ENCODE peak calls at places on chromosome 17, in four cellular contexts. I is SK-N-SH, P is WTC11, Z is HepG2. B is an unnamed sample.

GRCh38 chr17:3808701-3809100 is 7.7 kb upstream of the ITGAE start:
- DNase-seq in Z (no peak), P (no peak), I (no peak), B (no peak)

GRCh38 chr17:37110012-37110701 is 161.4 kb downstream of the AATF start:
- DNase-seq in P (no peak), Z (no peak), I (peak), B (no peak)

GRCh38 chr17:38898812-38899348 is 26.5 kb upstream of the LASP1NB start:
- DNase-seq in I (no peak), P (no peak), Z (no peak), B (peak)

GRCh38 chr17:38653679-38654078 is 21.1 kb downstream of the EPOP start:
- DNase-seq in P (no peak), I (no peak), Z (no peak), B (no peak)

GRCh38 chr17:71472809-71473789 is 647.7 kb upstream of the SOX9 start:
- DNase-seq in P (peak), I (peak), Z (peak), B (peak)

GRCh38 chr17:35729405-35729833 is 2.0 kb upstream of the RASL10B start:
- DNase-seq in I (no peak), P (no peak), Z (no peak), B (no peak)

GRCh38 chr17:30379303-30380105 is 777 bp downstream of the CPD start:
- DNase-seq in P (peak), Z (no peak), I (peak), B (peak)

GRCh38 chr17:246851-247421 is 65.5 kb upstream of the DOC2B start:
- DNase-seq in P (peak), I (no peak), Z (no peak), B (no peak)

GRCh38 chr17:21282231-21282630 is 2.3 kb upstream of the MAP2K3 start:
- DNase-seq in Z (no peak), P (no peak), I (no peak), B (no peak)

GRCh38 chr17:12637015-12637414 is 28.7 kb upstream of the MYOCD start:
- DNase-seq in Z (no peak), P (no peak), I (no peak), B (no peak)

GRCh38 chr17:52681486-52681885 is 523.0 kb upstream of the CA10 start:
- DNase-seq in Z (no peak), P (no peak), I (no peak), B (no peak)

GRCh38 chr17:50848691-50849090 is 13.3 kb downstream of the WFIKKN2 start:
- DNase-seq in P (no peak), I (no peak), Z (no peak), B (no peak)

GRCh38 chr17:59010026-59010425 is 96.7 kb downstream of the TRIM37 start:
- DNase-seq in I (no peak), Z (no peak), P (no peak), B (no peak)

GRCh38 chr17:83171661-83172060 is 92.3 kb downstream of the METRNL start:
- DNase-seq in Z (no peak), P (peak), I (peak), B (no peak)

GRCh38 chr17:7067198-7067597 is 12.9 kb downstream of the CLEC10A start:
- DNase-seq in Z (no peak), I (no peak), P (no peak), B (no peak)

DNA sequence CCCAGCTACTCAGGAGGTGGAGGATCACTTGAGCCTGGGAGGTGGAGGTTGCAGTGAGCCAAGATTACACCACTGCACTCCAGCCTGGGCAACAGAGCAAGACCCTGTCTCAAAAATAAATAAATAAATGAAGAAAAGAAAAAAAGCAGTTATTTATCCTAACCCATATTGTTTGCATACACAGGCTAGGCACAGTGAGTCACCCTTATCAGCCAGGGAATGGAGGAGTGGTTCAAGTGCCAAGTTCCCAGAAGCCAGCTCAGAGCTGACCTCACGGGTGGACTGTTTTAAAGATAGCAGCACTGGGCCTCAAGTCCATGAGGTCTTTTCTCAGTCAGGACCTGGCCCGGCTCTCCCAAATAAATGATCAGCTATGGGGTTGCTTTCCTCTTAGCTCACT is 22.7 kb upstream of the MGAT5B start:
- DNase-seq in Z (no peak), P (no peak), I (no peak), B (peak)
- TF ChIP-seq FOXJ3 in Z (no peak), P (no peak), I (no peak), B (no peak)

DNA sequence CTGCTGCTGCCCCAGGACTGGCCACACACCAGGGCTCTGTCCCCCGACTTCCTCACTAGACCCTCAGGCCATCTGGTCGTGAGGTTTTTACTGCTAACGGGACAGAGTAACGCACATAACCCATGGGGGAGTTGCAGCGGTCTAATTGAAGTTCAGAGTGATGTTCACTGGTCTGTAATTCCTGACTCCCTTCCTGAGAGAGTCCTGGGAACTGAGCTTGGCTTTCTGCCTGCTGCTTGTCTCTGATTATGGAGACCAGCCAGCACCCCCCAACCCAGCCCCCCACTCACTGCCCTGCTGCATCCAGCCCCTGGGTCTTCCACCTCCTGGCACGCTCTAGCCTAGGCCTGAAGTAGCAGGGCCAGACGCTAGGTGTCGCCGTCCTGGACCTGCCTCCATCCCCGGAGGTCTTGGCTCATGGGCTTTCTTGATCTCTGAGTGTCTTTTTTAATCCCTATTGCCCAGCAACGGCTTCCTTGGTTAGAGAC is 192.9 kb downstream of the CCDC182 start:
- DNase-seq in P (peak), I (peak), Z (no peak), B (peak)
- TF ChIP-seq FOXJ3 in P (no peak), I (peak), Z (no peak), B (no peak)

GRCh38 chr17:32907583-32907982 is 20.4 kb upstream of the TMEM98 start:
- DNase-seq in I (no peak), P (no peak), Z (no peak), B (no peak)
- TF ChIP-seq FOXJ3 in I (no peak), P (no peak), Z (no peak), B (no peak)

GRCh38 chr17:74276561-74277009 is 2.6 kb downstream of the DNAI2 start:
- DNase-seq in P (no peak), Z (no peak), I (no peak), B (no peak)
- TF ChIP-seq FOXJ3 in P (no peak), Z (no peak), I (no peak), B (no peak)

GRCh38 chr17:74130276-74130675 is 73.2 kb upstream of the RPL38 start:
- DNase-seq in I (peak), P (no peak), Z (no peak), B (no peak)
- TF ChIP-seq FOXJ3 in I (no peak), P (no peak), Z (no peak), B (no peak)

DNA sequence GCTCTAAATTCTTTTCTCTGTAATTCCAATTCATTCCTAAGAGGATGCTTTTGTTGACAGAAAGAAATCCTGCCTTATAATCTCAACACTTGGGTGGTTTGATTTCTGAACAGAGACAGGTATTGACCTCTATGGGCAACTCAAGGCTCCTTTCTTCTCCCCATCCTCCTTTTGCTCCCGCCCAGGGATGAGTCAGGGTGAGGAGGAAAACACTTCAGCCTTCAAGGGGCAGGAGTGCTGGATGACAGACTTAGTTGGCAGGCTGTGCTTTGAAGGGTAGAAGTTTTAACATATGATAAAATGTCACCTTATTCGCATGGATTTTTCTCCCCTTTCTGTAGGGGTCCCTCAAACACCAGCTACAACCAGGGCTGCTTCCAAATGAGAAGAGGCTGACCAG is 16.7 kb upstream of the TOM1L1 start:
- DNase-seq in Z (no peak), I (no peak), P (no peak), B (no peak)
- TF ChIP-seq FOXJ3 in Z (no peak), I (no peak), P (no peak), B (no peak)

GRCh38 chr17:74712756-74713155 is at the start of gene CD300LF:
- DNase-seq in Z (no peak), I (no peak), P (no peak), B (no peak)

GRCh38 chr17:74711058-74711824 is 1.5 kb downstream of the CD300LF start:
- DNase-seq in I (no peak), Z (no peak), P (no peak), B (no peak)

GRCh38 chr17:74715144-74715543 is 2.4 kb upstream of the CD300LF start:
- DNase-seq in Z (peak), I (no peak), P (no peak), B (peak)

GRCh38 chr17:74712301-74712700 is 422 bp downstream of the CD300LF start:
- DNase-seq in P (no peak), I (no peak), Z (no peak), B (no peak)

DNA sequence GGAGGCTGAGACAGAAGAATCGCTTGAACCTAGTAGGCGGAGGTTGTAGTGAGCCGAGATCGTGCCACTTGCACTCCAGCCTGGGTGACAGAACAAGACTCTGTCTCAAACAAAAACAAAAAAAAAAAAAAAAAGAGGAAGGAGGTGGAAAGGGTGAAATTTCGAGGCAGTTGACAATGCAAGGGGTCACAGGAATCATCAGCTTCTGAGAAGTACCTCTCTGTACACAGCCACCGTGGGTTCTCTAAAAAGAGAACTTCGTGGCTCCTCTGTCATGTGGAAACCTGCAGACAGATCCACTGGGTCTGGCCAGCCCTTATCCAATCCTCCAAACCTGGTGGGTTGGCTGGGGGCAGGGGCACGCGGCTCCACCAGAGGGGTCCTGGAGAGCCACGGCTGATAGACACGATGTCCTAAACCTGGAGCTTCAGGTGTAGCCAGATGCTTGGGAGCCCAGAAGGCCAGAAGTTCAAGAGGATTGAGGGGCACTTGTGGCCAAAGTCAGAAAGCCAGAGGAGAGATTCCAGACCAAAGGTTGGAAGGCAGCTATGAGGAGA is 554 bp upstream of the CD300LF start:
- DNase-seq in Z (no peak), P (no peak), I (no peak), B (no peak)
- TF ChIP-seq FOXJ3 in Z (no peak), P (no peak), I (no peak), B (no peak)

DNA sequence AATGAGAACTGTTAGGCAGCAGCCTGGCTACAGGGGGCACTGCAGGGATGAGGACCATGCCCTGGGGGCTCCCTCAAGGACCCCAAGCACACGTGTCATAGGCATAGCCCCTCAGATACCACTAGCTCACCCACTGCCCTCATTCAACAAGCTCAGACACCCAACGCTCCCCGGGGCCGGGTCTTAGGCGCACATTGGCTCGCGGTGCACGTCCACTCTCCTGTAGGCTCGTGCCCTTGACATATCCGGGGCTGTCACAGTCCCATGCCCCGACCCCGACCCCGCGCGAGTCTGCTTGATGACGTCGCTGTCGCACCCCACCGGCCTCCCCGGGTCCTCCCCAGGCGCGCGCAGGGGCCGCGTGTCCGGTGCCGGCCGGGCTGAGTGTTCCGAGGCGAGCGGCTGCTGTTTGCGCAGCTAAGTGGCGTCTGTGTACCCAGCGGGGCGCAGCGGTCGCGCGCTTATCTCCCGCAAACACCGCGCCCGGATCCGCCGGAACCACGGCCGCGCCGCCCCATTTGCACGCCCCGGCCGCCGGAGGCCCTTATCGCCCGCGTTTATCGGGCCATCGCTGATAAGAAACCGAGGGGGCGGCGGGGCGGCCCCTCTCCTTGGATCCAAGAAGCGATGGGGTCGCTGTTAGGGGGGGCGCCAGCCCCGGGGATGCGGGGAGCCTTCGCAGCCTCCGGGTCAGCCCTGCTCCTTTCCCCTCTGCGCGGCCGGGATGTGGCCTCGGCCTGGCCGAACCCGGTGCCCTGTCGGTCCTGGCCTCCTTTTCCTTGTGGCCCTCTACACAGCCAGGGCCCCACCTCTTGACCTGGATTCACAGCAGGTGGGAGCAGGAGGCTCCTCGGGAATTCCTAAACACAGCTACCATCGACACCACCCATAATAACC is 20.7 kb upstream of the NAGS start:
- DNase-seq in Z (peak), P (peak), I (peak), B (peak)
- TF ChIP-seq FOXJ3 in Z (peak), P (no peak), I (no peak), B (no peak)

GRCh38 chr17:63947711-63948330 is 15.7 kb upstream of the CD79B start:
- DNase-seq in I (no peak), Z (no peak), P (no peak), B (no peak)

GRCh38 chr17:63954402-63955063 is 18.2 kb downstream of the SCN4A start:
- DNase-seq in I (peak), P (no peak), Z (no peak), B (no peak)

GRCh38 chr17:63948521-63948920 is 16.4 kb upstream of the CD79B start:
- DNase-seq in Z (no peak), I (no peak), P (no peak), B (no peak)

GRCh38 chr17:63949576-63950250 is 17.6 kb upstream of the CD79B start:
- DNase-seq in P (no peak), I (no peak), Z (no peak), B (no peak)

DNA sequence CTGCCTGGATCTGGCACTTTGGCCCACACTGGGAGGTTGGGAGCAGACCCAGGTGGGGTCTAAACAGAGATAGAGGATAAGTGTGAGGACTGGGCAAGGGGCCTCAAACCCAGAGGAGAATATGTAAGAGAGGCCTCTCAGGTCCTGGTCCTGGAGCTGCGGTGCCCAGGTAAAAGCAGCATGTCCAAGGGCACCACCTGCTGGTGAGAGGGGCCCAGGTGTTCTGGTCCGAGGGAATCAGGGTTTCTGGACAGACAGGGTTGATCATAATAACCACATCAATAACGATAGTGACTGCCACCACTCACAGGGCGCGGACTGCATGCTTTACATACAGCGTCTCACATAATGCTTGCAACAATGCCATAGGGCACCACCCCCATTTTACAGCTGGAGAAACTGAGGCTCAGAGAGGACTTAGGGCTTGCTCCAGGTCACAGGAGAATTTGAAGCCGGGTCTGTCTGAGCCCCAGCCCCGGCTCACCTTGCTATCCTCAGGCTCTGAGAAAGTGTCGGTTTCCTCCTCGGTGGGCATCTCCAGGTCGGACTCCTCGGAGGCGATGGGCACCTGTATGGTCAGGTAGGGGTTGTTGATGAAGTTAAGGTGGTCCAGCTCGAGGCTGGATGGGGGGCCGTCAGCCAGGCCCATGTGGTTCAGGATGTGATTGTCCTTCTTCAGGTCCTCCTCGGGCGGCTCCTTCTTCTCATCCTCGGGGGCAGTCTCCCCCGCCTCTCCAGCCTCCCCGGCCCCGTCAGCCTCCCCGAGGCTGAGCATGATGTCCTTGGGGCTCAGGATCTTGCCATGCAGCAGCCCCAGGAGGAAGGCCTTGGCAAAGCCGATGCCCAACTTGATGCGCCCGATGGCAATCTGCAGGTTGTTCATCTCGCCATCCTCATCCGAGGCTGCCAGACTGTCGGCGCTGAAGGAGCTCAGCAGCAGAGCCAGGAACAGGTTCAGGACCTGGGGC is 19.1 kb upstream of the CD79B start:
- DNase-seq in P (peak), Z (peak), I (no peak), B (peak)
- TF ChIP-seq FOXJ3 in P (no peak), Z (no peak), I (no peak), B (no peak)

GRCh38 chr17:8413321-8413720 is 15.7 kb upstream of the RNF222 start:
- DNase-seq in I (no peak), P (no peak), Z (no peak), B (no peak)

GRCh38 chr17:8409966-8410881 is 12.6 kb upstream of the RNF222 start:
- DNase-seq in Z (peak), I (peak), P (peak), B (peak)

GRCh38 chr17:8410882-8411238 is 13.2 kb upstream of the RNF222 start:
- DNase-seq in Z (no peak), I (no peak), P (no peak), B (no peak)

GRCh38 chr17:8413938-8414337 is 16.3 kb upstream of the RNF222 start:
- DNase-seq in Z (no peak), P (no peak), I (no peak), B (no peak)

DNA sequence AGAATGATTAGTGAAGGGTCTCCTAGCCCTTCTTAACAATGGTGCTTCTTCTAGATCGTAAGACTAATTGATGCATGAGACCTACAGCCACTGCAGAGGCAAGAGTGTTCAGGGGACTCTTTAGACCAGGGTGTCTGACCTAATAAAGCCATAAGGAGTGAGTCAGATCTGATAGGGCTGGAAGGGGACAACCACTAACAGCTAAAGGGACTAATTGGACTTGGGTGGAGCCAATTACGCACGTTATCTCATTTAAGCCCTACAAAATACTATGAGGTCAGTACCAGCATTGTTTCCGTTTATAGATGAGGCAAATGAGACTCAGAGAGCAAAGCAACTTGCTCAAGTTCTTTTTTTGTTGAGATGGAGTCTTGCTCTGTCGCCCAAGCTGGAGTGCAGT is 14.5 kb upstream of the RNF222 start:
- DNase-seq in P (no peak), I (no peak), Z (no peak), B (peak)
- TF ChIP-seq FOXJ3 in P (no peak), I (no peak), Z (no peak), B (no peak)

B was measured in K562.